ENCODE peak calls at places on chromosomes 6 and 20, in ten cellular contexts. J, R, V, E, L, D, N, A, Z and X are unnamed samples. For H3K9me3, the result is how much of the 10 kb centered on the place peaks cover.

GRCh38 chr6:11992086-11992485 is 20.0 kb upstream of the HIVEP1 start:
- DNase-seq in J (no peak), R (no peak), V (no peak), E (no peak), L (no peak), D (no peak), N (no peak), A (no peak), Z (no peak), X (no peak)

GRCh38 chr6:7532232-7532631 is 9.2 kb upstream of the DSP start:
- DNase-seq in J (no peak), R (no peak), V (no peak), E (no peak), L (peak), D (no peak), N (no peak), A (no peak), Z (no peak), X (no peak)

GRCh38 chr6:158605266-158605878 is 39.2 kb downstream of the DYNLT1 start:
- DNase-seq in J (peak), R (no peak), V (no peak), E (peak), L (no peak), D (peak), N (no peak), A (peak), Z (peak), X (no peak)

GRCh38 chr6:8619853-8620252 is 184.5 kb upstream of the SLC35B3 start:
- DNase-seq in J (no peak), R (no peak), V (no peak), E (no peak), L (no peak), D (no peak), N (no peak), A (no peak), Z (no peak), X (no peak)

GRCh38 chr6:43858161-43859153 is 88.4 kb downstream of the VEGFA start:
- DNase-seq in J (peak), R (no peak), V (peak), E (peak), L (no peak), D (no peak), N (no peak), A (no peak), Z (no peak), X (no peak)

GRCh38 chr6:63380265-63380664 is 60.5 kb upstream of the LGSN start:
- DNase-seq in J (no peak), R (no peak), V (no peak), E (no peak), L (no peak), D (no peak), N (no peak), A (no peak), Z (no peak), X (no peak)

GRCh38 chr6:101830501-101831031 is 437.1 kb downstream of the GRIK2 start:
- DNase-seq in J (no peak), R (no peak), V (no peak), E (no peak), L (no peak), D (no peak), N (no peak), A (no peak), Z (peak), X (no peak)

GRCh38 chr20:52105045-52105572 is 86.5 kb downstream of the ZFP64 start:
- DNase-seq in J (peak), R (no peak), V (no peak), E (peak), L (no peak), D (no peak), N (peak), A (peak), Z (peak), X (no peak)

GRCh38 chr6:156791261-156791850 is 14.2 kb downstream of the ARID1B start:
- DNase-seq in J (peak), R (no peak), V (no peak), E (peak), L (no peak), D (peak), N (no peak), A (peak), Z (peak), X (no peak)

GRCh38 chr6:342832-343179 is 48.7 kb upstream of the IRF4 start:
- DNase-seq in J (no peak), R (no peak), V (no peak), E (no peak), L (no peak), D (no peak), N (no peak), A (no peak), Z (no peak), X (no peak)
- H3K9me3 ChIP-seq in J (under half), R (under half), V (under half), E (under half), L (under half), D (under half), N (under half), A (under half), Z (under half), X (under half)

DNA sequence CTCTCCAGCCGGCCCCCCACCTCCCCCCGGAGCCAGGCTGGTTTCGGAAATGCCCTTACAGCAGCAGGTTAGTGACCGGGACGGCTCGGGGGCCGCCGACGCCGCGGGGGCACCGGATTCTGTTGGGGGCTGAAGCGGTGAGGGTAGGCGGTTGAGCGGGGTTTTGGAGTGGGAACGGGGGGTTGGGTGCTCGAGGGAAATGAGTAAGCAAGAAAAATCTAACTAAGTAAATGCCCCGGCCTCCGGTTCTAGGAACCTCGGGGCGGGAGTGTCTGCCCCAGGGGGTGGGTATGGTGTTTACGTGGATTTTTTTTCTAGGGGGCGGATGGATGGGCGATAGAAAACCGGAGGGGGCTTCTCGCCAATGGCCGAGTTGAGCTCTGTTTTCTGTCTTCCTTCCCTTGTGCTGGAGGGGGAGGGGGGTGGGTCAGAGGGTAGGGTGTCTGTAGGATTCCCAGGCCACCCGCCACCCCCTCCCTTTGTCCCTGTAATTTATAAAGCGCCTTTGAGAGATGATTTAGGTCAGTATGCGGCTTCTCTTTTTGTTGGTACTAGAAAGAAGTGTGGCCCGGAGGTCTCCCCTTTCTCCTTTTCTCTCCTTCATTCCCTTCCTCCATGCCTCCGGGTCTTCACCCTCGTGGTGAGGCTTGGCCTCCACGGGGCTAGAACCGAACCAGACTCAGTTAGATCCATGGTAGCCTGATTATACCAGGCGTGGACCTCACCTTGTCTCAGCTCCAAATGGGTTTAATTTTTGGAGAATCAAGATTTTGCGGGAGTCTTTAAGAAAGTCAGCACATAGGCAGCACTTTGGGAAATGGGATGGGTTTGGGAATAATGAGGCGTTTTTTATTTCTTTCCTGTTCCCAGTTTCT is 2.3 kb downstream of the E2F3 start:
- DNase-seq in J (peak), R (no peak), V (peak), E (peak), L (peak), D (peak), N (no peak), A (peak), Z (peak), X (peak)
- H3K9me3 ChIP-seq in J (under half), R (under half), V (under half), E (under half), L (under half), D (under half), N (under half), A (under half), Z (under half), X (under half)

DNA sequence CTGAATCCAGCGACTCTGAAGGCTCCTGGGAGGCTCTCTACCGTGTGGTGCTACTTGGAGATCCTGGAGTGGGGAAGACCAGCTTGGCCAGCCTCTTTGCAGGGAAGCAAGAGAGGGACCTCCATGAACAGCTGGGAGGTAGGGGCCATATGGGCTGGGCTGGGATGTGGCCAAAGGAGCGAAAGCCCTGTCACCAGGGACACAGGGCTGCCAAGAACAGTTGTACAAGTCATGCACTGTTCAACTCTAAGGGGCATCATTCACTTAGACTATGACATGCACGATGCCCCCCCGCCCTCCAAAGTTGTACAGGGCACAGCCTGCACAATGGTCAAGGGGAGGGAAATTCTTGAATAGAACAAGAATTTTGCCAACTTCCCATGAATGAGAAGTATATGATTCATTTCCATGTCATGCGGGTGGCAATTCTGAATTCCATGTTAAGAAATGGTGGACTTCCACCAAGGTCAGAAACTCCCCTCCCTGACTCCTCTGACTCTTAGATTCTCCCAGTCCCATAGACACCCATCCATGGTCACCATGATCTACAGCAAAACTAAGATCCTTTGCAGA is 1.6 kb downstream of the REM1 start:
- DNase-seq in J (no peak), R (no peak), V (no peak), E (no peak), L (no peak), D (no peak), N (no peak), A (no peak), Z (no peak), X (no peak)
- H3K9me3 ChIP-seq in J (under half), R (under half), V (under half), E (under half), L (under half), D (under half), N (under half), A (under half), Z (under half), X (under half)

DNA sequence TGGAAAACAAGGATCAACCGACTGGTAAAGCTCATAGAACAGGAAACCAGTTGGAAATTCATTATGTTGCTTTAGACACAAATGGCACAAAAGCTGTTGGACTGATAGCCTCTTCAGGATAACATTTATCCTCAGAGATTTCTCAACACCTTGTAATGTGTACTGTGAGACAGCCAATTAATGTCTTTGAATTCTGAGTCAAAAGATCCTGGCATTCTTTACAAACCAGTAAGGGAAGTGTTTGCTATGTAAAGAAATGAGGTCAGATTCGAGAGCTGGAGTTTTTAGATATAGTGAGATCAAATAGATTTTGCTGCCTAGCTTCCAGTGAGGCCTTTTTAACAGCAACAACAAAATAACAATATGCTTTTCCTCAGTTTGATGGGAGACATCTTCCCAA is 439.2 kb downstream of the C6orf118 start:
- DNase-seq in J (no peak), R (no peak), V (no peak), E (no peak), L (no peak), D (no peak), N (no peak), A (no peak), Z (no peak), X (no peak)
- H3K9me3 ChIP-seq in J (under half), R (under half), V (under half), E (under half), L (under half), D (under half), N (under half), A (under half), Z (under half), X (under half)

GRCh38 chr20:59644371-59644939 is 40.1 kb downstream of the PHACTR3 start:
- DNase-seq in J (no peak), R (no peak), V (no peak), E (no peak), L (no peak), D (no peak), N (no peak), A (no peak), Z (no peak), X (no peak)
- H3K9me3 ChIP-seq in J (under half), R (under half), V (under half), E (under half), L (under half), D (under half), N (under half), A (under half), Z (under half), X (under half)

DNA sequence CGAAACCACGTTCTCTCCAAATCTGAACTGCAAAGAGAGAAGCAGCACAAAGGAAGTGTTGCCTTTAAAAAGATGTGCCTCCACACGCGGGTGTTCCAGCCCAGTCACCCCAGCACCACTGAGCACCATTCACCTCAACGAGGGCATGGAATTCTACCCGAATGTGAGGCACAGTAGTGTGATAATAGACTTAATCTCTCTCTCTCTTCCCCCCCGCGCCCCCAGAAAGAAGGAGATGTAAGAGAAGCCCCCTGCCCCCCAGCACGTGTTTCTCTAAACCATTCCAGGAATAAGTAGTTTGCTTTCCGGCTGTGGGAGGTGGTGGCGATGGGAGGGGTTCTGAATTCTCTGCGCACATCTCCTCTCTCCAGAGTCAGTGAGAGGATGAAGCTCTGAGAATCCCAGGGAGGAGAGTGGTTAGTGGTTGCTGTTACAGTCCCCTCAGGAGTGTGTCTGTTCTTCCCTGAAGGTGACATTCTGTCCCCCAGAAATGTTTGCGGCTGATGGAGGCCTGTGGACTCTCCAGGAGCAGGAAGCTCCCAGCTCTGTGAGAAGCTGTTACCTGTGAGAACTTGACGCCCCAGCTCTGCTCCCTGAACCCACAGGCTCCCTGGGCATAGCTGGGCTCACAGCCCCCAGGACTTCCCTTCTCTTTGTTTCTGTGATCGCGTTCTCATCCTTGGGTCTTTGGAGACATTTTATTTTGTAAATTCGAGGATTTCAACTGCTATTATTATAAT is 23.5 kb upstream of the IRF4 start:
- DNase-seq in J (no peak), R (no peak), V (no peak), E (no peak), L (no peak), D (no peak), N (peak), A (no peak), Z (no peak), X (no peak)
- H3K9me3 ChIP-seq in J (under half), R (under half), V (under half), E (under half), L (under half), D (under half), N (under half), A (under half), Z (under half), X (under half)

GRCh38 chr6:115216835-115217234 is 843.9 kb downstream of the FRK start:
- DNase-seq in J (no peak), R (no peak), V (no peak), E (no peak), L (no peak), D (no peak), N (no peak), A (no peak), Z (no peak), X (no peak)
- H3K9me3 ChIP-seq in J (under half), R (under half), V (under half), E (under half), L (under half), D (under half), N (under half), A (under half), Z (under half), X (under half)

DNA sequence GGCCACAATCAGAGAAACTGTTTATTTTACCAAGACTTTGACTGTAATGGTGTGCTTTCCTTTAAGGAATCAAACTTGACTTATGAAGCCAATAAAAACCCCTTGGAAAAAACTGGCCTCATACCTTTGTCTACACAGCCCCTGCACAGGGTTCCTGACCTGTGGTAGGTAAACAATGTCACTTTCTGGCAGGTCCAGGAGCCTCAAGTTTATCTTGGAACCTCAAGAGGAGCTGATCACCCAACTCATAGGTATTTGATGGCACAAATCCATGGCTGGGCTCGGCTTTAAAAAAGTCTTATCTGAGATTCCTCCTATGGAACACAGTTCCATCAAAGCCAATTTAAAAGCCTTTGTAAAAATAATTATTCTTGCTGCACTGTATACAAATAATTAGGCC is 61.0 kb downstream of the AGPAT4 start:
- DNase-seq in J (no peak), R (no peak), V (no peak), E (no peak), L (no peak), D (no peak), N (no peak), A (no peak), Z (no peak), X (no peak)
- H3K9me3 ChIP-seq in J (under half), R (under half), V (under half), E (under half), L (under half), D (under half), N (under half), A (under half), Z (under half), X (under half)